ENCODE peak calls at places on chromosomes 16 and 17, in eight cellular contexts. P, U, K, R, V, I, N and M are unnamed samples.

GRCh38 chr17:79913451-79913850 is 74.2 kb upstream of the CBX4 start:
- DNase-seq in I (no peak), P (no peak), R (no peak), U (peak), V (no peak), N (no peak), K (no peak), M (no peak)

GRCh38 chr16:30893082-30893743 is 664 bp downstream of the BCL7C start:
- DNase-seq in P (no peak), U (peak), I (peak), R (no peak), V (no peak), N (peak), K (no peak), M (no peak)

GRCh38 chr17:1058423-1059130 is 61.6 kb downstream of the TIMM22 start:
- DNase-seq in V (peak), R (peak), I (peak), N (peak), U (peak), P (peak), K (peak), M (peak)

GRCh38 chr16:82735176-82735575 is 108.4 kb downstream of the CDH13 start:
- DNase-seq in K (no peak), U (no peak), I (no peak), P (no peak), N (no peak), V (no peak), R (no peak), M (no peak)

GRCh38 chr16:72246423-72246822 is 74.5 kb upstream of the PMFBP1 start:
- DNase-seq in N (no peak), P (no peak), V (no peak), I (no peak), U (no peak), K (no peak), R (no peak), M (no peak)

GRCh38 chr17:31579265-31579664 is 187.8 kb downstream of the RAB11FIP4 start:
- DNase-seq in N (no peak), I (no peak), R (no peak), V (no peak), K (peak), P (peak), U (no peak), M (peak)

GRCh38 chr16:66299349-66299748 is 67.1 kb upstream of the CDH5 start:
- DNase-seq in K (no peak), P (no peak), R (no peak), N (no peak), V (peak), I (no peak), U (no peak), M (no peak)

GRCh38 chr17:15260376-15261062 is 4.6 kb downstream of the PMP22 start:
- DNase-seq in U (peak), N (peak), K (peak), I (peak), P (peak), R (peak), V (peak), M (peak)

GRCh38 chr17:50831430-50832064 is 3.8 kb upstream of the WFIKKN2 start:
- DNase-seq in R (no peak), P (no peak), N (no peak), K (no peak), V (no peak), U (no peak), I (no peak), M (no peak)

GRCh38 chr17:725746-726145 is 6.7 kb upstream of the TLCD3A start:
- DNase-seq in P (no peak), V (no peak), R (no peak), U (no peak), K (no peak), I (no peak), N (no peak), M (no peak)

GRCh38 chr16:55044366-55044975 is 113.8 kb downstream of the IRX5 start:
- DNase-seq in R (no peak), K (no peak), I (no peak), V (no peak), U (no peak), P (no peak), N (no peak), M (no peak)

GRCh38 chr17:19248923-19249574 is 11.9 kb downstream of the EPN2 start:
- DNase-seq in R (peak), U (peak), K (peak), P (peak), N (peak), I (peak), V (no peak), M (peak)

GRCh38 chr17:55873017-55873758 is 122.3 kb downstream of the PCTP start:
- DNase-seq in P (no peak), I (no peak), R (no peak), U (no peak), V (no peak), K (no peak), N (no peak), M (no peak)

GRCh38 chr17:3529817-3530741 is 27.5 kb downstream of the TRPV3 start:
- DNase-seq in U (peak), R (peak), K (peak), V (no peak), N (peak), I (no peak), P (no peak), M (no peak)

GRCh38 chr17:48311324-48311723 is 118.7 kb downstream of the SKAP1 start:
- DNase-seq in P (no peak), R (no peak), U (no peak), V (no peak), I (no peak), N (no peak), K (no peak), M (no peak)

GRCh38 chr17:48313096-48313495 is 116.9 kb downstream of the SKAP1 start:
- DNase-seq in K (no peak), U (no peak), N (no peak), P (no peak), V (no peak), I (no peak), R (no peak), M (no peak)

GRCh38 chr17:48317732-48318131 is 112.3 kb downstream of the SKAP1 start:
- DNase-seq in U (no peak), N (no peak), V (no peak), I (no peak), P (no peak), R (no peak), K (no peak), M (no peak)

GRCh38 chr17:48310748-48311213 is 119.2 kb downstream of the SKAP1 start:
- DNase-seq in I (peak), P (no peak), U (no peak), K (no peak), V (no peak), N (no peak), R (peak), M (no peak)

DNA sequence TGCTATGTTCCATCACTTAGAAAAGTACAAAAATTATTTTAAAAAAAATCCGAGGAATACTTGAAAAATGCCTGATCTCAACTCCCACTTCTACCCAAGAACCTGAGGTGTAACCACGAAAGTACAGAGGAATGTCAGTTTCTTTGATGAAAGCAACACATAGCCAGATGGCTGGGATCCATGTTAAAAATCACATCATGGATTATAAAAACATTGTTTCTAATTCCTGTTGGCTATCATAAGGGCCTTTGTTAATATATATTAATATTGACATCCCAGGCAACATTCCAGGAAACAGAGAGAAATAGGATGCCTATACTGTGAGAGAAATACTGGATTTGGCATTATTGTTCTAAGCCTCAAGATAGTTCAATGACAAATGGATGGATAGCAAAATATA is 115.3 kb downstream of the SKAP1 start:
- DNase-seq in K (no peak), V (no peak), P (no peak), R (no peak), U (no peak), N (no peak), I (no peak), M (no peak)
- TF ChIP-seq CTCF in K (no peak), V (no peak), P (no peak), R (no peak), U (no peak), N (no peak), I (no peak), M (no peak)

GRCh38 chr16:17375388-17376304 is 95.1 kb downstream of the XYLT1 start:
- DNase-seq in K (no peak), V (no peak), I (peak), U (no peak), N (no peak), R (no peak), P (no peak), M (no peak)
- TF ChIP-seq CTCF in K (no peak), V (no peak), I (no peak), U (no peak), N (no peak), R (no peak), P (no peak), M (no peak)

GRCh38 chr16:12907670-12908233 is 6.4 kb downstream of the SHISA9 start:
- DNase-seq in I (no peak), V (no peak), K (no peak), U (no peak), N (no peak), P (no peak), R (no peak), M (peak)
- TF ChIP-seq CTCF in I (peak), V (no peak), K (no peak), U (no peak), N (no peak), P (no peak), R (no peak), M (peak)

GRCh38 chr17:81120149-81120484 is 45.2 kb upstream of the PVALEF start:
- DNase-seq in U (no peak), N (no peak), R (no peak), I (no peak), P (no peak), K (no peak), V (no peak), M (no peak)

GRCh38 chr17:81117672-81118198 is 47.6 kb upstream of the PVALEF start:
- DNase-seq in K (no peak), U (no peak), P (no peak), I (no peak), N (no peak), V (no peak), R (no peak), M (no peak)

GRCh38 chr17:81120695-81121621 is 44.3 kb upstream of the PVALEF start:
- DNase-seq in U (no peak), P (no peak), R (no peak), V (no peak), I (no peak), N (no peak), K (no peak), M (no peak)

GRCh38 chr17:81118308-81119221 is 46.7 kb upstream of the PVALEF start:
- DNase-seq in K (no peak), R (no peak), U (no peak), I (no peak), N (no peak), P (no peak), V (no peak), M (no peak)

GRCh38 chr17:81119223-81120148 is 45.8 kb upstream of the PVALEF start:
- DNase-seq in K (peak), V (peak), I (peak), U (peak), P (peak), N (peak), R (peak), M (peak)
- TF ChIP-seq CTCF in K (peak), V (no peak), I (no peak), U (no peak), P (no peak), N (peak), R (no peak), M (peak)

DNA sequence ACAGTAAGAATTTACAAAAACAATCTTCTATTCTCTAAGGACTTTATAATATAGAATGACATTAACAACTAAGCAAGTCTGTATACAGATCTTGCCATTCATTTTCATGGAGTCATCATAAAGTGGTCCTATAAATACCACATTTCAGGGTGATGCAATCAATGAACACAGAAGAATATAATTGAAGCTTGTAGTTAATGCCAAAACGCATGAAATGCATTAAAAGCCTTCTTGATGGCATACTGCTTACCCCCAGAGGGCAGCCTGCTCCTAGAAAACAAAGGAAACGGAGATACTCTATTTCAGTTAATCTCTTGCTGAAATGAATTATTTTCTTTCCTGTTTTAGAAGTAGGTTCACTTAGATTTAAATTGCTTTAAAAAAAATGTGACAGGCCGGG is 45.2 kb upstream of the STAC2 start:
- DNase-seq in P (peak), R (peak), K (peak), V (no peak), N (no peak), U (no peak), I (no peak), M (peak)
- TF ChIP-seq CTCF in P (peak), R (peak), K (peak), V (no peak), N (peak), U (no peak), I (no peak), M (peak)

GRCh38 chr16:22186517-22186916 is 19.6 kb upstream of the EEF2K start:
- DNase-seq in I (peak), P (no peak), K (no peak), U (no peak), N (no peak), V (no peak), R (no peak), M (no peak)
- TF ChIP-seq CTCF in I (peak), P (peak), K (peak), U (no peak), N (no peak), V (no peak), R (no peak), M (peak)

DNA sequence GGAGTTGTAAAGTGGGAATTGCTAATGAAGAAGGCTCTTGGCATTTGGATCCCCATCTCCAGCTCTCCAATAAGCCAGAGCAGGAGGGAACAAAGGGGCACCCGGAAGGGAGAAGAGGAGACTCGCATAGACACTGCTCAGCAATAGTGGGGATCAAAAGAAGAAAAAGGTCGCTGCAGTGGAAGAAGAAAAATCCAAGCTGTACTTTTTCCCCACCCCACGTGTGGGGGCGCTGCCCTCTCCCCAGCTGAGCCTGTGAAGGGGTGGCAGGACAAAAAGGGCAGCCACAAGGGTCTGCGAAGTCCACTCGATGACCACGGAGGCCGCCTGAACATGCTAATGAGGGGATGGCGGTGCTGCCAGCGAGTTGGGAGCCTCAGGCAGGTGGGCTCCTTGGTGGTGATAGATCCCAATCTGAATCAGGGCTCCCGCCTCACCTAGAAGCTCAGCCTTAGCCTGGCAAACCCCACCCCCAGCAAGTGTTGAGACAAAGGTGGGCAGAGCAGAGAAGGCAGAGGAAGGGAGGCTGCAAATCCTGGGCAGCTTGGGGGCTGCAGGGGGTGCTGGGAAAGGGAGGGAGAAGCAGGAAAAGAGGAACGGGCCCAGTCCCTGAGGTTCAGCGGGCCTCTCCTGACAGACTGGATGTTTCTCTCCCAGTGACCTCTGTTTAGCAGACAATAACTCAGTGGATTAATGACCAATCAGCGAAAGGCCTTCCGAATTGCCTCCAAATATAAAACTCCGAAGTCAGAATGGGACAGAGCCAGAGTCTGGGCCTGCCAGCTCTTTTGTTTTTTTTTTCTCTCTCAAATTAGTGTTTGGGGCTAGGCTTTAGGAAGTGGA is 14.9 kb upstream of the HOXB2 start:
- DNase-seq in N (no peak), K (no peak), U (no peak), P (no peak), V (no peak), I (no peak), R (no peak), M (no peak)
- TF ChIP-seq CTCF in N (no peak), K (no peak), U (no peak), P (no peak), V (no peak), I (no peak), R (peak), M (peak)